ENCODE peak calls at places on chromosomes 12 and 14, in seven cellular contexts. O, Y, D, Q, T, R and M are unnamed samples.

GRCh38 chr14:31530136-31530535 is 31.1 kb upstream of the NUBPL start:
- DNase-seq in Q (no peak), O (no peak), R (no peak), D (no peak), Y (no peak), T (no peak), M (no peak)

GRCh38 chr12:57031228-57031670 is 14.9 kb upstream of the TAC3 start:
- DNase-seq in O (no peak), T (no peak), R (no peak), Y (peak), Q (no peak), D (no peak), M (no peak)

GRCh38 chr12:38906482-38907170 is 1.2 kb upstream of the CPNE8 start:
- DNase-seq in O (peak), Y (peak), R (peak), Q (peak), T (peak), D (peak), M (peak)

GRCh38 chr14:70585221-70585620 is 15.2 kb downstream of the MED6 start:
- DNase-seq in T (no peak), Y (no peak), O (no peak), Q (peak), D (no peak), R (no peak), M (no peak)

GRCh38 chr14:85441909-85442643 is 87.9 kb upstream of the FLRT2 start:
- DNase-seq in Q (no peak), D (no peak), T (no peak), Y (no peak), R (no peak), O (no peak), M (no peak)

GRCh38 chr12:93657076-93657475 is 20.1 kb upstream of the CRADD start:
- DNase-seq in D (no peak), R (no peak), Y (no peak), O (no peak), T (no peak), Q (no peak), M (no peak)

GRCh38 chr12:1103632-1104031 is 112.6 kb downstream of the ERC1 start:
- DNase-seq in T (no peak), D (no peak), Q (no peak), Y (no peak), O (no peak), R (no peak), M (no peak)

GRCh38 chr12:106138646-106139421 is at the start of gene NUAK1:
- DNase-seq in T (peak), O (peak), R (peak), Q (peak), D (no peak), Y (peak), M (no peak)

GRCh38 chr12:116876151-116876869 is 4.9 kb downstream of the HRK start:
- DNase-seq in R (no peak), T (no peak), O (no peak), Q (peak), D (no peak), Y (no peak), M (no peak)

GRCh38 chr14:99320621-99321235 is 48.7 kb upstream of the BCL11B start:
- DNase-seq in D (no peak), T (no peak), O (no peak), R (no peak), Q (no peak), Y (no peak), M (no peak)

GRCh38 chr12:9752145-9752717 is 8.5 kb downstream of the CD69 start:
- DNase-seq in T (no peak), Y (no peak), R (no peak), D (no peak), Q (no peak), O (no peak), M (no peak)

GRCh38 chr12:26233620-26234019 is 38.2 kb downstream of the SSPN start:
- DNase-seq in Y (no peak), T (no peak), O (no peak), D (no peak), R (no peak), Q (no peak), M (no peak)

GRCh38 chr14:64704145-64704742 is at the start of gene PLEKHG3:
- DNase-seq in D (no peak), T (peak), Q (peak), O (peak), Y (peak), R (peak), M (no peak)

GRCh38 chr12:71686658-71687025 is 760 bp downstream of the TMEM19 start:
- DNase-seq in Y (no peak), R (no peak), O (no peak), D (no peak), Q (no peak), T (no peak), M (no peak)

GRCh38 chr14:68817513-68818212 is 24.8 kb upstream of the ZFP36L1 start:
- DNase-seq in T (no peak), O (no peak), D (no peak), Y (no peak), Q (no peak), R (no peak), M (no peak)

GRCh38 chr14:83342590-83342989 is 1808.9 kb upstream of the SEL1L start:
- DNase-seq in O (no peak), Y (peak), T (no peak), D (no peak), Q (no peak), R (peak), M (no peak)

GRCh38 chr12:113259499-113259953 is 38.3 kb downstream of the TPCN1 start:
- DNase-seq in Q (no peak), D (no peak), R (peak), O (no peak), T (peak), Y (peak), M (no peak)

GRCh38 chr14:76773188-76773885 is 12.1 kb downstream of the VASH1 start:
- DNase-seq in D (no peak), Y (peak), Q (no peak), R (peak), T (peak), O (no peak), M (peak)
- TF ChIP-seq CTCF in D (no peak), Y (no peak), Q (no peak), R (no peak), T (no peak), O (no peak), M (no peak)

DNA sequence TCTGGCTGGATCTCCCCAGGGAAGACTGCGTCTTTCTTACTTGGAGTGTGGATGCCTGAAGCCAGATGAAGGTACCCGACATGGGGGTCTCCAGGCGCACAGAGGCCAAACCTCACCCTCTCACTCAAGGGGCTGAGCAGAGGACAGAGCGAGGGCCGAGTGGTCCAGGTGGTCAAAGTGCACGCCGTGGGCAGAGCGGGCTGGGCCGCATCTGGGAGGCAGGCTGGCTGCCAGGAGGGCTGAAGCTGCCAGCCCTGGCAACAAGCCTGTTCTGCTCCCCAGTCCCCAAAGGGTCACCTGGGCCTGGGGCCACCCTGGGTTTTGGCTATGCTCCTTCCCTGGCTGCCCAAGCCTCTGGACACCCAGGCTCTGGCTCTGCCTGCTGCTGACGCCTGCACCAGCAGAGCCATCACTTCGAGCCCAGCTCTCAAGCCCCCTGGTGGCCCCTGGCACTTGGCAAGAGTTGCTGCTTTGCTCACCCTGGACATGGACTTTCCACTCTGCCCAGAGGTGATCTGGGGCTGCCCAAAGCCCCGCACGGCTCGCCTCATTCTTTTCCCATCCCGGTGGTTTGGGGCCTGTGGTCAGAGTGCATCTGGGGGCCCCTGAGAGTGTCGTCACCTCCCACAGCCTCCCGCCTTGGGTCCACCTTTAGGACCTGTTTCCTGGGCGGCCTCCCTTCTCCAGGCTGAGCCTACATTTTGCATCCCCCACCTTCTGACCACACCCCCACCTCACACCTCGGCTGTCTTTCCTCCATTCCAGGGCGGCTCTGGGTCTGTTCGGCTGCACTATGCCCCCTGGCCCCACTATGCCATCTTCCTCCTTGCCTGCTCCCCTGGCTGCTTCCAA is 2.8 kb downstream of the ADSS1 start:
- DNase-seq in R (no peak), Y (no peak), Q (no peak), T (no peak), O (no peak), D (no peak), M (no peak)
- TF ChIP-seq CTCF in R (no peak), Y (no peak), Q (peak), T (no peak), O (peak), D (no peak), M (no peak)

GRCh38 chr14:60188115-60188514 is 22.9 kb upstream of the DHRS7 start:
- DNase-seq in O (no peak), T (no peak), D (no peak), Y (no peak), Q (no peak), R (no peak), M (no peak)
- TF ChIP-seq CTCF in O (no peak), T (no peak), D (no peak), Y (no peak), Q (no peak), R (no peak), M (no peak)

GRCh38 chr12:118119449-118119879 is 15.7 kb upstream of the VSIG10 start:
- DNase-seq in O (no peak), R (no peak), Y (no peak), D (no peak), T (peak), Q (peak), M (no peak)
- TF ChIP-seq CTCF in O (no peak), R (no peak), Y (no peak), D (no peak), T (no peak), Q (peak), M (no peak)

GRCh38 chr14:94748667-94749347 is 21.1 kb downstream of the GSC start:
- DNase-seq in R (no peak), D (no peak), T (no peak), Q (peak), Y (no peak), O (no peak), M (no peak)
- TF ChIP-seq CTCF in R (no peak), D (peak), T (peak), Q (peak), Y (peak), O (peak), M (no peak)